ENCODE peak calls at places on chromosome 13, in four cellular contexts. A, I, V and X are unnamed samples. For H3K4me1, the result is how much of the 10 kb centered on the place peaks cover.

GRCh38 chr13:111282425-111282824 is 38.0 kb upstream of the TEX29 start:
- DNase-seq in A (no peak), I (no peak), V (no peak), X (no peak)

GRCh38 chr13:113425931-113426590 is 27.2 kb downstream of the ADPRHL1 start:
- DNase-seq in A (no peak), I (no peak), V (no peak), X (no peak)

GRCh38 chr13:39036212-39036611 is 1.7 kb downstream of the PROSER1 start:
- DNase-seq in A (no peak), I (no peak), V (no peak), X (no peak)

GRCh38 chr13:39484506-39485313 is 118.3 kb downstream of the LHFPL6 start:
- DNase-seq in A (no peak), I (no peak), V (no peak), X (no peak)

GRCh38 chr13:81888855-81889254 is 1547.9 kb upstream of the SPRY2 start:
- DNase-seq in A (no peak), I (no peak), V (no peak), X (no peak)

GRCh38 chr13:99199541-99200432 is 867 bp upstream of the UBAC2 start:
- DNase-seq in A (peak), I (no peak), V (no peak), X (no peak)

GRCh38 chr13:24032252-24032651 is 128.3 kb upstream of the SPATA13 start:
- DNase-seq in A (no peak), I (no peak), V (no peak), X (no peak)

GRCh38 chr13:59842507-59842906 is 321.2 kb downstream of the DIAPH3 start:
- DNase-seq in A (no peak), I (no peak), V (no peak), X (no peak)

GRCh38 chr13:60134376-60134775 is 29.4 kb downstream of the DIAPH3 start:
- DNase-seq in A (no peak), I (no peak), V (no peak), X (no peak)

GRCh38 chr13:93248627-93249047 is 22.0 kb downstream of the GPC6 start:
- DNase-seq in A (no peak), I (peak), V (peak), X (no peak)

GRCh38 chr13:37929308-37929707 is 59.7 kb upstream of the TRPC4 start:
- DNase-seq in A (no peak), I (no peak), V (no peak), X (no peak)

GRCh38 chr13:24313449-24313848 is 4.1 kb downstream of the C1QTNF9 start:
- DNase-seq in A (no peak), I (no peak), V (no peak), X (no peak)

GRCh38 chr13:93249259-93249917 is 22.8 kb downstream of the GPC6 start:
- DNase-seq in A (no peak), I (no peak), V (no peak), X (no peak)

GRCh38 chr13:24670927-24671326 is 9.3 kb upstream of the ATP12A start:
- DNase-seq in A (no peak), I (no peak), V (no peak), X (no peak)

GRCh38 chr13:87872813-87873212 is 201.6 kb downstream of the SLITRK5 start:
- DNase-seq in A (no peak), I (no peak), V (no peak), X (no peak)

GRCh38 chr13:102558029-102558428 is 38.8 kb upstream of the TPP2 start:
- DNase-seq in A (no peak), I (no peak), V (no peak), X (no peak)

GRCh38 chr13:46329624-46330023 is 57.4 kb downstream of the RUBCNL start:
- DNase-seq in A (no peak), I (no peak), V (no peak), X (no peak)

DNA sequence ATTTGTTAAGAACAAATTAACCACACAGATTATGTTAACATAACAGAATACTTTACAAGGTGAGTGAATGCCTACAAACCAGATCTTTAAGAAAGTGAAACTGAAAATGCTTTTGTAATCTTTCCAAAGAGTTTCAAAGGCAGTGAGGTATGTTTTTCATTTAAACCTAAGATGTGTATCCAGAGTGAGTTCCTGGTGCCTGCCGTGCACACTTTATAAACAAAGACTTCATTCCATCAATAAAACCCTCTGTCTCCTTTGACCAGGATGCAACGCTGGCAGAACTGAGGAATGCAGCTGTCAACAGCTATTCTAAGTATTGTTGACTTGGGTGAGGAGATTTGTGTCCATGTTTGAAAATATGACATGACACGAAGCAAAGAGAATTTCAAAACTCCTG is 344.6 kb downstream of the DNAJC15 start:
- DNase-seq in A (no peak), I (no peak), V (no peak), X (no peak)
- H3K4me1 ChIP-seq in A (half or more), I (under half), V (under half), X (under half)

DNA sequence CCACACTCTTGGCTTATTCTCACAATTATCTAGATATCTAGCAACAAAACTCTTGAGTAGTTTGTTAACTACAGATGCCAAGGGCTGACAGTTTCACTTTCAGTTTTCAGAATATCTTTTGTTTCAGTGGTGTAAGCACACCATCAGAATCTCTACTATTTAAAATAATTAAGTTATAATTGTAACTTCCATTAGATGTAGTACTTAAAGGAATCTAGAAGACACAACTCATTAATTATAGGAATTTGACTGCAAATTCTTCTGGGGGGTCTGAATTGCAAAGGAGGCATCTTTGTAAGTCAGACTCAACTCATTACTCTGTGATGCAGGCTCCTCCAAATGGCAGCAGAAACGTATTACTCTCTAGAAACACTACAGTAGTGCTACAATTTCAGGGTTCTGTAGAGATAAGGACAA is 44.9 kb upstream of the USPL1 start:
- DNase-seq in A (no peak), I (no peak), V (no peak), X (peak)
- TF ChIP-seq CTCF in A (no peak), I (peak), V (peak), X (peak)

DNA sequence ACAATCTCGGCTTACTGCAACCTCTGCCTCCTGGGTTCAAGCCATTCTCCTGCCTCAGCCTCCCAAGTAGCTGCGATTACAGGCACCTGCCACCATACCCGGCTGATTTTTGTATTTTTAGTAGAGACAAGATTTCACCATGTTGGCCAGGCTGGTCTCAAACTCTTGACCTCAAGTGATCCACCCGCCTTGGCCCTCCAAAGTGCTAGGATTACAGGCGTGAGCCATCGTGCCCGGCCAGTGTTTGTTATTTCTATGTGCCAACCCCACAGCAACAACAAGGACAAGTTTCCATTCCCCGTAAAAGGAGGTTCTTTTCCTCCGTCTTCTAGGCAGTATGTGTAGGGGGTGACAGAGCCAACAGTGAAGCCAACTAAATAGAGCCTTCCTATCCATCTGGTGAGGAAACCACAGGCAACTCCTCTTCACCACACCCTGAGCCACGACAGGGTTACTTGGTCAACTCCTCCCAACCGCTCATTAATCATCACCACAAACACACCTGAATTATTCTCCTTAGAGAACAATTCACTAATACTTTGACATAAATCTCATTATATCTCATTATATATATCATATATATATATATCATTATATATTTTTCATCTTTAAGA is 25.5 kb downstream of the FOXO1 start:
- DNase-seq in A (no peak), I (no peak), V (no peak), X (no peak)
- H3K4me1 ChIP-seq in A (half or more), I (under half), V (under half), X (half or more)

GRCh38 chr13:26221721-26222522 is at the start of gene RNF6:
- DNase-seq in A (peak), I (peak), V (peak), X (peak)
- TF ChIP-seq CTCF in A (no peak), I (no peak), V (no peak), X (no peak)

DNA sequence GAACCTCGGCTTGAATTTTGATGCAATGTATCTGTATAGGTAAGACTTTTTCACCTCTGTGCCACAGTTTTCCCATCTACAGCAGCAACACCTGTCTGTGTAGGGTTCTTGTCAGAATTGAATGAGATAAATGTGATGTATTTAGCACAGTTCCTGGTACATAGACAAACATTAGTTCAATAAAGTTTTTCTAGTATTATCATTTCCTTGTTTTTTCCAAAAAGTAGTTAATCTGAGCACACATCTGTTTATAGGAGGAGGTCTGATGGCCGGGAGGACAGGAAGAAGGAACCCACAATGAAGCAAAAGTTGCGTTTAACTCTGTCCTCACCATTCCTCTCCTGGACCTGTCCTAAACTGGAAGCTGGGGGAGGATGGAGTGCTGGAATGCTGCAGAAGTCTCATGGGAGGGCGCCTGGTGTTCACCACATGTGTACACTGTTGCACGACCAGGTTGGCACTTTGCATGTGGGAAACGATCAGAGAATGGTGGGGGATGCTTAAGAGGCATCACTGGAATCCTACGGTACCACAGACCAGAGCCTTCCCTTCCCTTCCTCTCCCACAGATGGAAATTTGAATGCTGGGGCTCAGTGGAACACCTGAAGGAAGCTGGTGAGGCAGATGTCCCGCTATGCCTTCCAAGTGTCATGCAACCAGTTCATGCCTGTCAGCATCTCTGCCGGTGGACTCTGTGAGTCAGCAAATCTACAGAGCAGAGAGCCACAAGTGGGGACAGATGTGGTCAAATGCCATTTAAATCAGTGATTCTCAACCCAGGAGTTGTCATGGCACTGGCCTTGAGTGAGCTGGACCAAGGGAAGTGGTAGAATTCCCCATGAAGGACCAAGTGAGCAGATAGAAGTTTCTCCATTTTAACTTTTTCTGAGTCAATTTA is 315.6 kb downstream of the DLEU7 start:
- DNase-seq in A (no peak), I (no peak), V (peak), X (no peak)
- H3K4me1 ChIP-seq in A (under half), I (under half), V (under half), X (under half)

GRCh38 chr13:51832471-51833152 is 12.4 kb downstream of the TMEM272 start:
- DNase-seq in A (no peak), I (no peak), V (no peak), X (no peak)
- TF ChIP-seq CTCF in A (peak), I (peak), V (peak), X (peak)

GRCh38 chr13:40983269-40983668 is 35.8 kb downstream of the ELF1 start:
- DNase-seq in A (no peak), I (no peak), V (no peak), X (no peak)
- H3K4me1 ChIP-seq in A (under half), I (half or more), V (under half), X (half or more)

DNA sequence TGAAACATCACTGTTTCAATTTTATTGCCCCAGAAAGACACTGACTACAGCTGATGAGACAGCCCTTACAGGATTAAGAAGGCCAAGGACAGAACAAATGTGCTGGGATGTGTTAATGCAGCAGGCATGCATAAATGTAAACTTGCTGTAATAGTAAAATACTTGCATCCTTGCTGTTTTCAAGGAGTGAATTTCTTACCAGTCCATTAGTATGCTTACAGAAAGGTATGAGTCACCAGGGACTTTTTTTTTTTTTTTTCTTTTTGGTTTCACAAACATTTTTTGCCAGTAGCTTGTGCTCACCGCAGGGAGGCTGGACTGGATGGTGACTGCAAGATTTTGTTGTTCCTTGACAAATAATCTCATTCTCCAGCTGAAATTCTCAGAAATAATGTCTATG is 55.1 kb downstream of the GPR180 start:
- DNase-seq in A (no peak), I (no peak), V (no peak), X (no peak)
- TF ChIP-seq CTCF in A (no peak), I (no peak), V (no peak), X (no peak)